ENCODE peak calls at places on chromosomes 4 and X, in four cellular contexts. One of them, this sample, is unnamed.

GRCh38 chr4:1509366-1509765 is 103.1 kb upstream of the NKX1-1 start:
- DNase-seq in HepG2: no peak
- DNase-seq in K562: no peak
- DNase-seq in H1: no peak
- DNase-seq in this sample: peak

GRCh38 chrX:77740376-77740905 is 45.6 kb downstream of the ATRX start:
- DNase-seq in HepG2: no peak
- DNase-seq in K562: no peak
- DNase-seq in H1: no peak
- DNase-seq in this sample: no peak

GRCh38 chr4:1609901-1610790 is 74.0 kb downstream of the FAM53A start:
- DNase-seq in HepG2: no peak
- DNase-seq in K562: no peak
- DNase-seq in H1: no peak
- DNase-seq in this sample: no peak

GRCh38 chr4:180058731-180059215 is 2184.4 kb upstream of the TENM3 start:
- DNase-seq in HepG2: no peak
- DNase-seq in K562: no peak
- DNase-seq in H1: no peak
- DNase-seq in this sample: peak

GRCh38 chr4:111400736-111401135 is 744.5 kb upstream of the FAM241A start:
- DNase-seq in HepG2: no peak
- DNase-seq in K562: no peak
- DNase-seq in H1: no peak
- DNase-seq in this sample: no peak

GRCh38 chrX:46686003-46686645 is 72.8 kb downstream of the SLC9A7 start:
- DNase-seq in HepG2: peak
- DNase-seq in K562: peak
- DNase-seq in H1: no peak
- DNase-seq in this sample: peak

GRCh38 chr4:68148795-68149685 is 19.4 kb upstream of the TMPRSS11F start:
- DNase-seq in HepG2: no peak
- DNase-seq in K562: no peak
- DNase-seq in H1: no peak
- DNase-seq in this sample: no peak

GRCh38 chr4:135250040-135250439 is 1048.5 kb upstream of the PABPC4L start:
- DNase-seq in HepG2: no peak
- DNase-seq in K562: no peak
- DNase-seq in H1: no peak
- DNase-seq in this sample: no peak

GRCh38 chr4:28287837-28288236 is 1427.2 kb downstream of the STIM2 start:
- DNase-seq in HepG2: no peak
- DNase-seq in K562: no peak
- DNase-seq in H1: no peak
- DNase-seq in this sample: no peak

GRCh38 chr4:25949166-25949748 is 35.2 kb downstream of the SMIM20 start:
- DNase-seq in HepG2: peak
- DNase-seq in K562: no peak
- DNase-seq in H1: no peak
- DNase-seq in this sample: peak

DNA sequence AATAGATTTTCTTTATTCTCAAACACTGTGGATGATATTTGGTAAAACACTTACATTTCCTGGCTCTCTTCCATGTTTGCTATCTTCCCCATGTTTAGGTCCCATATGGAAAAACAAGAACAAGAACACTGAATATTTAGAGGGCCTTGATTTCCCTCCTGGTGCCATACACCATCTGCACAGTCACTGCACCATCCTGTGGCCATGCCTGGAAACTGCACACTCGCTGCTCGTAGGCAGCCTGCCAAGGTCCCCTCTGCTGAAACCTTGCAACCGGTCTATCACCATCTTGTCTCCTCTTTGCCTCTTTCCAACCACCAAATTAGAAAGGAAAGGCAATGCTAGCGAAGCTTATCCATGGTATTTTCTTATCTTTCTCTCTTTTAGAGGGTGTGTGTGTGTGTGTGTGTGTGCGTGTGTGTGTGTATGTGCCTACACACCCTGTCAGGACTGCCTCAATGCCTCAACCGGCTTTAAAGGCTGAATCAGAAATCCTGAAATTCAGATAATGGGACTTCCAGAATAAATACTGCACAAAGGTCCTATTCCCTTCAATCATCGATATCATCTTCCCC is 124.2 kb upstream of the MBNL3 start:
- DNase-seq in HepG2: no peak
- DNase-seq in K562: peak
- DNase-seq in H1: no peak
- DNase-seq in this sample: peak
- TF ChIP-seq ATF2 in HepG2: no peak
- TF ChIP-seq ATF2 in K562: no peak
- TF ChIP-seq ATF2 in H1: no peak
- TF ChIP-seq ATF2 in this sample: no peak

GRCh38 chr4:70564033-70564432 is 28.0 kb upstream of the AMBN start:
- DNase-seq in HepG2: peak
- DNase-seq in K562: no peak
- DNase-seq in H1: no peak
- DNase-seq in this sample: no peak
- TF ChIP-seq JUN in HepG2: no peak
- TF ChIP-seq JUN in K562: no peak
- TF ChIP-seq JUN in H1: no peak
- TF ChIP-seq JUN in this sample: no peak

GRCh38 chrX:11629593-11630211 is 36.0 kb downstream of the ARHGAP6 start:
- DNase-seq in HepG2: no peak
- DNase-seq in K562: no peak
- DNase-seq in H1: no peak
- DNase-seq in this sample: no peak
- TF ChIP-seq ATF2 in HepG2: no peak
- TF ChIP-seq ATF2 in K562: no peak
- TF ChIP-seq ATF2 in H1: no peak
- TF ChIP-seq ATF2 in this sample: no peak

DNA sequence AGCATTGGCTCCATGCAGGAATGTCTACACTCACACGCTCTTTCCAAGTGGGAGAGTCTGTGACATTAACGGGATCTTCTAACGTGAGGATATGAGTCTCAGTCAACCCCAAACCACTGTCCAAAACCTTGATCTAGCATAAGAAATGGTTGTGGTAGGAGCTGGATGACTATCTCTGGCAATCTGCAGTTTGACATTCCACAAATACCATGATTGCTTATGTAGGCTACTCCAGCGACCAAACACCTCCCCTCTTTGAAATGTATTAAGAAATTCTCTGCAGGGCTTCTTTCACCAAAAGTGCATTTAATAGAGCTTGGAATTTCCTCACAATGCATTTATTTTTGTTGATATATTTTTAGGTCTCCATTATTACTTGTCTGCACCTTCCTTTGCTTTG is 14.1 kb upstream of the STX18 start:
- DNase-seq in HepG2: peak
- DNase-seq in K562: no peak
- DNase-seq in H1: no peak
- DNase-seq in this sample: no peak
- TF ChIP-seq JUN in HepG2: no peak
- TF ChIP-seq JUN in K562: no peak
- TF ChIP-seq JUN in H1: no peak
- TF ChIP-seq JUN in this sample: no peak

GRCh38 chr4:11471613-11472012 is 42.9 kb upstream of the HS3ST1 start:
- DNase-seq in HepG2: no peak
- DNase-seq in K562: no peak
- DNase-seq in H1: no peak
- DNase-seq in this sample: no peak
- TF ChIP-seq ATF2 in HepG2: no peak
- TF ChIP-seq ATF2 in K562: no peak
- TF ChIP-seq ATF2 in H1: no peak
- TF ChIP-seq ATF2 in this sample: no peak